ENCODE peak calls at places on chromosomes 16 and 17, in nine cellular contexts. I, N, W, A, C, Z, M, X and S are unnamed samples.
A peak's percentile ranks its signal among the peaks of the same experiment; 100 is the strongest.

GRCh38 chr17:79169861-79170260 is 95.2 kb downstream of the ENGASE start:
- DNase-seq in I (no peak), N (no peak), W (no peak), A (no peak), C (no peak), Z (no peak), M (no peak), X (no peak), S (no peak)

GRCh38 chr16:4663756-4664465 is 29.5 kb upstream of the NUDT16L1 start:
- DNase-seq in I (no peak), N (no peak), W (peak; percentile 67), A (peak; percentile 55), C (peak; percentile 29), Z (no peak), M (peak; percentile 51), X (peak; percentile 53), S (no peak)

GRCh38 chr17:44363613-44364159 is at the start of gene FAM171A2:
- DNase-seq in I (peak; percentile 85), N (peak; percentile 65), W (no peak), A (peak; percentile 73), C (no peak), Z (peak; percentile 82), M (peak; percentile 67), X (peak; percentile 90), S (no peak)

GRCh38 chr17:19260958-19261357 is 23.8 kb downstream of the EPN2 start:
- DNase-seq in I (peak; percentile 48), N (peak; percentile 27), W (no peak), A (no peak), C (no peak), Z (peak; percentile 17), M (no peak), X (no peak), S (no peak)

GRCh38 chr17:59723607-59724006 is 16.2 kb downstream of the VMP1 start:
- DNase-seq in I (no peak), N (no peak), W (no peak), A (no peak), C (no peak), Z (no peak), M (no peak), X (no peak), S (no peak)

GRCh38 chr17:72125226-72125651 is 4.4 kb downstream of the SOX9 start:
- DNase-seq in I (no peak), N (no peak), W (no peak), A (no peak), C (no peak), Z (no peak), M (peak; percentile 55), X (no peak), S (no peak)

GRCh38 chr16:4944333-4945281 is 7.7 kb upstream of the PPL start:
- DNase-seq in I (no peak), N (peak; percentile 93), W (peak; percentile 87), A (peak; percentile 82), C (peak; percentile 90), Z (peak; percentile 97), M (peak; percentile 99), X (peak; percentile 99), S (peak; percentile 59)

GRCh38 chr17:29007456-29008455 is 1.9 kb upstream of the SEZ6 start:
- DNase-seq in I (no peak), N (peak; percentile 74), W (no peak), A (no peak), C (no peak), Z (peak; percentile 77), M (peak; percentile 53), X (no peak), S (peak; percentile 53)

GRCh38 chr17:2184993-2185931 is 118.3 kb downstream of the SMG6 start:
- DNase-seq in I (no peak), N (no peak), W (no peak), A (no peak), C (no peak), Z (no peak), M (no peak), X (peak; percentile 23), S (no peak)

GRCh38 chr16:89534147-89534788 is 26.1 kb downstream of the SPG7 start:
- DNase-seq in I (no peak), N (no peak), W (peak; percentile 30), A (no peak), C (no peak), Z (peak; percentile 43), M (peak; percentile 80), X (no peak), S (no peak)

GRCh38 chr17:28041844-28042656 is 427 bp upstream of the NLK start:
- DNase-seq in I (no peak), N (peak; percentile 36), W (no peak), A (no peak), C (no peak), Z (peak; percentile 22), M (no peak), X (no peak), S (no peak)

GRCh38 chr16:89506791-89507191 is 1.4 kb upstream of the SPG7 start:
- DNase-seq in I (no peak), N (no peak), W (no peak), A (no peak), C (no peak), Z (peak; percentile 45), M (peak; percentile 19), X (no peak), S (no peak)

GRCh38 chr17:60160829-60161501 is 11.2 kb downstream of the CA4 start:
- DNase-seq in I (no peak), N (no peak), W (no peak), A (no peak), C (no peak), Z (no peak), M (no peak), X (peak; percentile 44), S (no peak)

GRCh38 chr17:8075574-8076342 is 11.8 kb downstream of the ALOX12B start:
- DNase-seq in I (no peak), N (no peak), W (no peak), A (no peak), C (no peak), Z (no peak), M (no peak), X (no peak), S (no peak)

GRCh38 chr17:78727476-78728229 is 54.4 kb downstream of the CYTH1 start:
- DNase-seq in I (no peak), N (no peak), W (no peak), A (no peak), C (no peak), Z (no peak), M (no peak), X (no peak), S (no peak)

GRCh38 chr17:50501054-50501453 is 7.2 kb upstream of the MYCBPAP start:
- DNase-seq in I (peak; percentile 75), N (peak; percentile 35), W (peak; percentile 66), A (peak; percentile 15), C (no peak), Z (peak; percentile 52), M (peak; percentile 31), X (no peak), S (no peak)

GRCh38 chr16:590875-591200 is 972 bp downstream of the RAB40C start:
- DNase-seq in I (no peak), N (no peak), W (no peak), A (no peak), C (no peak), Z (no peak), M (no peak), X (no peak), S (no peak)

GRCh38 chr16:590165-590874 is 454 bp downstream of the RAB40C start:
- DNase-seq in I (no peak), N (no peak), W (peak; percentile 21), A (no peak), C (no peak), Z (peak; percentile 88), M (peak; percentile 64), X (peak; percentile 82), S (no peak)

GRCh38 chr16:593406-593805 is 3.5 kb downstream of the RAB40C start:
- DNase-seq in I (no peak), N (no peak), W (no peak), A (peak; percentile 77), C (no peak), Z (no peak), M (no peak), X (peak; percentile 71), S (peak; percentile 75)

GRCh38 chr16:592518-593306 is 2.8 kb downstream of the RAB40C start:
- DNase-seq in I (no peak), N (no peak), W (peak; percentile 50), A (peak; percentile 78), C (no peak), Z (peak; percentile 20), M (peak; percentile 59), X (peak; percentile 78), S (peak; percentile 91)

GRCh38 chr16:591892-592517 is 2.1 kb downstream of the RAB40C start:
- DNase-seq in I (peak; percentile 27), N (no peak), W (no peak), A (no peak), C (no peak), Z (no peak), M (no peak), X (no peak), S (no peak)
- H3K27ac ChIP-seq in I (no peak overlapping the region), N (no peak overlapping the region), W (peak overlapping the region; percentile 55), A (peak overlapping the region; percentile 93), C (no peak overlapping the region), Z (no peak overlapping the region), M (no peak overlapping the region), X (peak overlapping the region; percentile 86), S (peak overlapping the region; percentile 57)

GRCh38 chr16:85074225-85074914 is 37.9 kb downstream of the CIBAR2 start:
- DNase-seq in I (no peak), N (no peak), W (no peak), A (no peak), C (no peak), Z (no peak), M (no peak), X (no peak), S (no peak)
- H3K27ac ChIP-seq in I (no peak overlapping the region), N (no peak overlapping the region), W (no peak overlapping the region), A (no peak overlapping the region), C (no peak overlapping the region), Z (no peak overlapping the region), M (no peak overlapping the region), X (no peak overlapping the region), S (no peak overlapping the region)

DNA sequence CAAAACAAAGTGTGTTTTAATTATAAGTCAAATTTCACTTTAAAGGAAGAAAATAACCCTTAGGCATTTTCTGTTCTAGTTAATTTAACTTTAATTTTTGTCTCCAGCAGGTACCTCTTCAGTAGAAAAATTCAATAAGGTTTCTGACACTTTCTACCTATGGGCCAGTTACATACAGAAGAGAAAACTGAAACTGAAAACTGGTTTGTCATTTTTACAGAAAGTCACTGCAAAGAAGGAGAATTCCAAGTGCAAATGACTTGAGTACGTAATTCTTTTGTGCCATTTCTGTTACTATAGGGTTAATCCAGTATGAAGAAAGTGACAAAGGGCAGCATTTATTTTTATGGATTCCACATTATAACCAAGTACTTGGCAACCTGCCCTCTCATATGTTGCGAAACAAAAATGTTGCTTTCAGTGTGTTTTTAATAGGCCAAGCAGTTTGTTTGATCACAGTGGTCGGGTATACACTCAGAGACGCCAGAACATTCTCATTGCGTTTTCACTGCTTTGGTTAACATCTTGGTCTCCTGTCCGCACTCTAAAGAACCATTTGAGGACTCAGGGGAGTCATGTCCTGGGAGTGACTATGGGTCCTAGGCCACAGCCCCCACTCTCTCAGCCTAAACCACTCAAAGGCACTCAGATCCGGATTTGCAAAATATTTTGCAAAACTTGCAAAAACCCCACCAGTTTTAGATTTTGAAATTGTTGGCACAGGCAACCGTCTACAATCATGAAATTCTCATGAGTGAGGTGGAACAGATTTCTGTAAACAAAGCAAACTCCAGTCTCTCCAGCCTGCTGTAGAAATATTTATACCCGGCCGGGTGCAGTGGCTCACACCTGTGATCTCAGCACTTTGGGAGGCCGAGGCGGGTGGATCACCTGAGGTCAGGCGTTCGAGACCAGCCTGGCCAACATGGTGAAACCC is 15.3 kb upstream of the HELZ start:
- DNase-seq in I (no peak), N (no peak), W (peak; percentile 94), A (no peak), C (no peak), Z (peak; percentile 74), M (peak; percentile 95), X (no peak), S (no peak)
- H3K27ac ChIP-seq in I (no peak overlapping the region), N (no peak overlapping the region), W (peak overlapping the region; percentile 81), A (peak overlapping the region; percentile 25), C (no peak overlapping the region), Z (peak overlapping the region; percentile 57), M (no peak overlapping the region), X (peak overlapping the region; percentile 24), S (no peak overlapping the region)

GRCh38 chr17:17694229-17695081 is 13.2 kb downstream of the RAI1 start:
- DNase-seq in I (peak; percentile 81), N (peak; percentile 75), W (peak; percentile 63), A (peak; percentile 84), C (peak; percentile 48), Z (peak; percentile 85), M (peak; percentile 66), X (peak; percentile 87), S (no peak)
- H3K27ac ChIP-seq in I (peak overlapping the region; percentile 98), N (peak overlapping the region; percentile 62), W (peak overlapping the region; percentile 98), A (peak overlapping the region; percentile 96), C (peak overlapping the region; percentile 99), Z (peak overlapping the region; percentile 90), M (peak overlapping the region; percentile 91), X (peak overlapping the region; percentile 97), S (peak overlapping the region; percentile 99)